ENCODE peak calls at places on chromosomes 3 and 15, in nine cellular contexts. N, O, A, K, L, C, Z, S and M are unnamed samples.

GRCh38 chr3:48433472-48434118 is 3.7 kb upstream of the PLXNB1 start:
- DNase-seq in N (no peak), O (no peak), A (no peak), K (peak), L (peak), C (no peak), Z (no peak), S (peak), M (no peak)

GRCh38 chr15:99712415-99712814 is 20.8 kb downstream of the LYSMD4 start:
- DNase-seq in N (no peak), O (no peak), A (no peak), K (no peak), L (no peak), C (no peak), Z (no peak), S (no peak), M (no peak)

GRCh38 chr15:68479870-68480269 is 47.9 kb upstream of the ITGA11 start:
- DNase-seq in N (no peak), O (no peak), A (no peak), K (peak), L (peak), C (no peak), Z (no peak), S (peak), M (no peak)

GRCh38 chr3:39558775-39559306 is 91.4 kb downstream of the MOBP start:
- DNase-seq in N (no peak), O (no peak), A (no peak), K (no peak), L (no peak), C (no peak), Z (no peak), S (no peak), M (no peak)

GRCh38 chr3:69768436-69768835 is 29.2 kb downstream of the MITF start:
- DNase-seq in N (no peak), O (no peak), A (no peak), K (no peak), L (no peak), C (no peak), Z (no peak), S (no peak), M (no peak)

GRCh38 chr3:25035511-25035910 is 392.6 kb upstream of the RARB start:
- DNase-seq in N (no peak), O (no peak), A (no peak), K (no peak), L (no peak), C (no peak), Z (no peak), S (peak), M (no peak)

GRCh38 chr15:52879862-52880261 is 89.7 kb upstream of the ONECUT1 start:
- DNase-seq in N (no peak), O (no peak), A (no peak), K (no peak), L (no peak), C (no peak), Z (no peak), S (no peak), M (no peak)

GRCh38 chr3:120909602-120909878 is 1.5 kb downstream of the STXBP5L start:
- DNase-seq in N (peak), O (peak), A (no peak), K (no peak), L (no peak), C (no peak), Z (no peak), S (no peak), M (no peak)

GRCh38 chr3:192812736-192813383 is 85.5 kb upstream of the FGF12 start:
- DNase-seq in N (no peak), O (peak), A (peak), K (peak), L (no peak), C (peak), Z (no peak), S (peak), M (no peak)

GRCh38 chr3:119601154-119601553 is 3.5 kb downstream of the PLA1A start:
- DNase-seq in N (no peak), O (no peak), A (no peak), K (no peak), L (peak), C (no peak), Z (no peak), S (no peak), M (no peak)

GRCh38 chr3:172201990-172202318 is 162.6 kb downstream of the FNDC3B start:
- DNase-seq in N (no peak), O (no peak), A (no peak), K (peak), L (no peak), C (no peak), Z (no peak), S (peak), M (no peak)

GRCh38 chr3:2727566-2728318 is 382.4 kb downstream of the IL5RA start:
- DNase-seq in N (no peak), O (no peak), A (no peak), K (no peak), L (no peak), C (no peak), Z (no peak), S (no peak), M (no peak)

GRCh38 chr3:161163297-161163696 is 57.8 kb upstream of the NMD3 start:
- DNase-seq in N (no peak), O (no peak), A (no peak), K (peak), L (no peak), C (no peak), Z (peak), S (peak), M (no peak)

GRCh38 chr15:39549912-39550311 is 31.0 kb upstream of the THBS1 start:
- DNase-seq in N (no peak), O (no peak), A (no peak), K (peak), L (no peak), C (no peak), Z (no peak), S (no peak), M (no peak)

GRCh38 chr3:57952208-57952631 is 56.0 kb upstream of the FLNB start:
- DNase-seq in N (no peak), O (no peak), A (no peak), K (peak), L (no peak), C (no peak), Z (peak), S (peak), M (no peak)

GRCh38 chr3:55686720-55687254 is 199.7 kb upstream of the WNT5A start:
- DNase-seq in N (no peak), O (no peak), A (no peak), K (peak), L (no peak), C (no peak), Z (peak), S (peak), M (no peak)

GRCh38 chr3:160941885-160942494 is 163.2 kb downstream of the B3GALNT1 start:
- DNase-seq in N (no peak), O (peak), A (peak), K (peak), L (peak), C (no peak), Z (peak), S (peak), M (peak)

GRCh38 chr3:54374214-54374855 is 252.0 kb downstream of the CACNA2D3 start:
- DNase-seq in N (no peak), O (peak), A (peak), K (peak), L (no peak), C (no peak), Z (no peak), S (no peak), M (no peak)

GRCh38 chr3:59857589-59858346 is 807.9 kb upstream of the CFAP20DC start:
- DNase-seq in N (peak), O (peak), A (peak), K (peak), L (peak), C (peak), Z (peak), S (peak), M (peak)

GRCh38 chr3:14210843-14211594 is 32.4 kb downstream of the LSM3 start:
- DNase-seq in N (no peak), O (no peak), A (no peak), K (peak), L (no peak), C (no peak), Z (peak), S (no peak), M (no peak)